ENCODE peak calls at places on chromosomes 5 and 9, in six cellular contexts. One of them, this sample, is unnamed.

GRCh38 chr9:131731237-131731995 is 8.5 kb downstream of the RAPGEF1 start:
- DNase-seq in choroid plexus epithelial cell: no peak
- DNase-seq in astrocyte of the spinal cord: no peak
- DNase-seq in cardiac muscle cell: no peak
- DNase-seq in AG04449: no peak
- DNase-seq in LNCaP clone FGC: no peak
- DNase-seq in this sample: no peak

GRCh38 chr9:30197954-30198353 is 2186.5 kb upstream of the ACO1 start:
- DNase-seq in choroid plexus epithelial cell: no peak
- DNase-seq in astrocyte of the spinal cord: no peak
- DNase-seq in cardiac muscle cell: no peak
- DNase-seq in AG04449: no peak
- DNase-seq in LNCaP clone FGC: peak
- DNase-seq in this sample: no peak

GRCh38 chr5:91223886-91224285 is 159.2 kb downstream of the ARRDC3 start:
- DNase-seq in choroid plexus epithelial cell: peak
- DNase-seq in astrocyte of the spinal cord: no peak
- DNase-seq in cardiac muscle cell: no peak
- DNase-seq in AG04449: no peak
- DNase-seq in LNCaP clone FGC: no peak
- DNase-seq in this sample: no peak

GRCh38 chr5:80967500-80968181 is 7.5 kb downstream of the RASGRF2 start:
- DNase-seq in choroid plexus epithelial cell: peak
- DNase-seq in astrocyte of the spinal cord: peak
- DNase-seq in cardiac muscle cell: no peak
- DNase-seq in AG04449: peak
- DNase-seq in LNCaP clone FGC: peak
- DNase-seq in this sample: peak

GRCh38 chr5:66511491-66511890 is 84.7 kb upstream of the MAST4 start:
- DNase-seq in choroid plexus epithelial cell: no peak
- DNase-seq in astrocyte of the spinal cord: no peak
- DNase-seq in cardiac muscle cell: no peak
- DNase-seq in AG04449: no peak
- DNase-seq in LNCaP clone FGC: no peak
- DNase-seq in this sample: no peak

GRCh38 chr5:91225848-91226686 is 157.1 kb downstream of the ARRDC3 start:
- DNase-seq in choroid plexus epithelial cell: no peak
- DNase-seq in astrocyte of the spinal cord: no peak
- DNase-seq in cardiac muscle cell: peak
- DNase-seq in AG04449: no peak
- DNase-seq in LNCaP clone FGC: no peak
- DNase-seq in this sample: no peak

GRCh38 chr9:21326526-21327139 is 8.6 kb downstream of the KLHL9 start:
- DNase-seq in choroid plexus epithelial cell: peak
- DNase-seq in astrocyte of the spinal cord: peak
- DNase-seq in cardiac muscle cell: peak
- DNase-seq in AG04449: no peak
- DNase-seq in LNCaP clone FGC: no peak
- DNase-seq in this sample: no peak

GRCh38 chr5:123700624-123701023 is 188.6 kb downstream of the CSNK1G3 start:
- DNase-seq in choroid plexus epithelial cell: peak
- DNase-seq in astrocyte of the spinal cord: peak
- DNase-seq in cardiac muscle cell: no peak
- DNase-seq in AG04449: peak
- DNase-seq in LNCaP clone FGC: no peak
- DNase-seq in this sample: peak

GRCh38 chr9:126569036-126569435 is 44.7 kb upstream of the LMX1B start:
- DNase-seq in choroid plexus epithelial cell: peak
- DNase-seq in astrocyte of the spinal cord: peak
- DNase-seq in cardiac muscle cell: no peak
- DNase-seq in AG04449: no peak
- DNase-seq in LNCaP clone FGC: no peak
- DNase-seq in this sample: peak

GRCh38 chr5:5492087-5492933 is 69.8 kb downstream of the ICE1 start:
- DNase-seq in choroid plexus epithelial cell: peak
- DNase-seq in astrocyte of the spinal cord: peak
- DNase-seq in cardiac muscle cell: peak
- DNase-seq in AG04449: peak
- DNase-seq in LNCaP clone FGC: peak
- DNase-seq in this sample: peak

GRCh38 chr5:126780165-126780827 is 3.4 kb downstream of the LMNB1 start:
- DNase-seq in choroid plexus epithelial cell: peak
- DNase-seq in astrocyte of the spinal cord: peak
- DNase-seq in cardiac muscle cell: peak
- DNase-seq in AG04449: no peak
- DNase-seq in LNCaP clone FGC: peak
- DNase-seq in this sample: peak

GRCh38 chr5:149471406-149472183 is 79.6 kb downstream of the CSNK1A1 start:
- DNase-seq in choroid plexus epithelial cell: no peak
- DNase-seq in astrocyte of the spinal cord: peak
- DNase-seq in cardiac muscle cell: no peak
- DNase-seq in AG04449: no peak
- DNase-seq in LNCaP clone FGC: peak
- DNase-seq in this sample: no peak

GRCh38 chr5:380701-381309 is 59.3 kb downstream of the AHRR start:
- DNase-seq in choroid plexus epithelial cell: no peak
- DNase-seq in astrocyte of the spinal cord: no peak
- DNase-seq in cardiac muscle cell: no peak
- DNase-seq in AG04449: no peak
- DNase-seq in LNCaP clone FGC: no peak
- DNase-seq in this sample: no peak

GRCh38 chr5:158606228-158606627 is 493.5 kb downstream of the EBF1 start:
- DNase-seq in choroid plexus epithelial cell: no peak
- DNase-seq in astrocyte of the spinal cord: no peak
- DNase-seq in cardiac muscle cell: no peak
- DNase-seq in AG04449: no peak
- DNase-seq in LNCaP clone FGC: no peak
- DNase-seq in this sample: no peak

GRCh38 chr5:142151436-142152382 is 43.1 kb downstream of the NDFIP1 start:
- DNase-seq in choroid plexus epithelial cell: peak
- DNase-seq in astrocyte of the spinal cord: peak
- DNase-seq in cardiac muscle cell: peak
- DNase-seq in AG04449: peak
- DNase-seq in LNCaP clone FGC: peak
- DNase-seq in this sample: peak

GRCh38 chr9:89177401-89178161 is 1.0 kb downstream of the SHC3 start:
- DNase-seq in choroid plexus epithelial cell: peak
- DNase-seq in astrocyte of the spinal cord: peak
- DNase-seq in cardiac muscle cell: peak
- DNase-seq in AG04449: no peak
- DNase-seq in LNCaP clone FGC: no peak
- DNase-seq in this sample: no peak

GRCh38 chr5:9046756-9047481 is 499.0 kb downstream of the SEMA5A start:
- DNase-seq in choroid plexus epithelial cell: peak
- DNase-seq in astrocyte of the spinal cord: peak
- DNase-seq in cardiac muscle cell: peak
- DNase-seq in AG04449: peak
- DNase-seq in LNCaP clone FGC: no peak
- DNase-seq in this sample: peak

GRCh38 chr5:83472508-83473343 is 1.2 kb downstream of the VCAN start:
- DNase-seq in choroid plexus epithelial cell: no peak
- DNase-seq in astrocyte of the spinal cord: peak
- DNase-seq in cardiac muscle cell: peak
- DNase-seq in AG04449: no peak
- DNase-seq in LNCaP clone FGC: no peak
- DNase-seq in this sample: no peak

GRCh38 chr9:110291921-110292575 is 35.7 kb upstream of the TXN start:
- DNase-seq in choroid plexus epithelial cell: no peak
- DNase-seq in astrocyte of the spinal cord: no peak
- DNase-seq in cardiac muscle cell: no peak
- DNase-seq in AG04449: no peak
- DNase-seq in LNCaP clone FGC: no peak
- DNase-seq in this sample: no peak

GRCh38 chr5:38554860-38555259 is 1.6 kb downstream of the LIFR start:
- DNase-seq in choroid plexus epithelial cell: no peak
- DNase-seq in astrocyte of the spinal cord: no peak
- DNase-seq in cardiac muscle cell: no peak
- DNase-seq in AG04449: no peak
- DNase-seq in LNCaP clone FGC: no peak
- DNase-seq in this sample: no peak

GRCh38 chr5:38547257-38547656 is 9.2 kb downstream of the LIFR start:
- DNase-seq in choroid plexus epithelial cell: peak
- DNase-seq in astrocyte of the spinal cord: no peak
- DNase-seq in cardiac muscle cell: no peak
- DNase-seq in AG04449: no peak
- DNase-seq in LNCaP clone FGC: no peak
- DNase-seq in this sample: no peak

GRCh38 chr5:38553001-38553521 is 3.4 kb downstream of the LIFR start:
- DNase-seq in choroid plexus epithelial cell: no peak
- DNase-seq in astrocyte of the spinal cord: no peak
- DNase-seq in cardiac muscle cell: no peak
- DNase-seq in AG04449: no peak
- DNase-seq in LNCaP clone FGC: no peak
- DNase-seq in this sample: no peak

GRCh38 chr5:38548064-38548759 is 8.2 kb downstream of the LIFR start:
- DNase-seq in choroid plexus epithelial cell: no peak
- DNase-seq in astrocyte of the spinal cord: no peak
- DNase-seq in cardiac muscle cell: no peak
- DNase-seq in AG04449: no peak
- DNase-seq in LNCaP clone FGC: no peak
- DNase-seq in this sample: no peak

GRCh38 chr5:38551020-38552017 is 5.1 kb downstream of the LIFR start:
- DNase-seq in choroid plexus epithelial cell: peak
- DNase-seq in astrocyte of the spinal cord: peak
- DNase-seq in cardiac muscle cell: peak
- DNase-seq in AG04449: no peak
- DNase-seq in LNCaP clone FGC: no peak
- DNase-seq in this sample: peak
- H3K4me3 ChIP-seq in choroid plexus epithelial cell: no peak
- H3K4me3 ChIP-seq in astrocyte of the spinal cord: no peak
- H3K4me3 ChIP-seq in cardiac muscle cell: no peak
- H3K4me3 ChIP-seq in AG04449: no peak
- H3K4me3 ChIP-seq in LNCaP clone FGC: no peak
- H3K4me3 ChIP-seq in this sample: no peak

GRCh38 chr9:34400275-34400674 is 23.6 kb upstream of the MYORG start:
- DNase-seq in choroid plexus epithelial cell: no peak
- DNase-seq in astrocyte of the spinal cord: no peak
- DNase-seq in cardiac muscle cell: no peak
- DNase-seq in AG04449: no peak
- DNase-seq in LNCaP clone FGC: no peak
- DNase-seq in this sample: no peak
- TF ChIP-seq CTCF in choroid plexus epithelial cell: peak
- TF ChIP-seq CTCF in astrocyte of the spinal cord: no peak
- TF ChIP-seq CTCF in cardiac muscle cell: peak
- TF ChIP-seq CTCF in AG04449: no peak
- TF ChIP-seq CTCF in LNCaP clone FGC: no peak
- TF ChIP-seq CTCF in this sample: no peak

DNA sequence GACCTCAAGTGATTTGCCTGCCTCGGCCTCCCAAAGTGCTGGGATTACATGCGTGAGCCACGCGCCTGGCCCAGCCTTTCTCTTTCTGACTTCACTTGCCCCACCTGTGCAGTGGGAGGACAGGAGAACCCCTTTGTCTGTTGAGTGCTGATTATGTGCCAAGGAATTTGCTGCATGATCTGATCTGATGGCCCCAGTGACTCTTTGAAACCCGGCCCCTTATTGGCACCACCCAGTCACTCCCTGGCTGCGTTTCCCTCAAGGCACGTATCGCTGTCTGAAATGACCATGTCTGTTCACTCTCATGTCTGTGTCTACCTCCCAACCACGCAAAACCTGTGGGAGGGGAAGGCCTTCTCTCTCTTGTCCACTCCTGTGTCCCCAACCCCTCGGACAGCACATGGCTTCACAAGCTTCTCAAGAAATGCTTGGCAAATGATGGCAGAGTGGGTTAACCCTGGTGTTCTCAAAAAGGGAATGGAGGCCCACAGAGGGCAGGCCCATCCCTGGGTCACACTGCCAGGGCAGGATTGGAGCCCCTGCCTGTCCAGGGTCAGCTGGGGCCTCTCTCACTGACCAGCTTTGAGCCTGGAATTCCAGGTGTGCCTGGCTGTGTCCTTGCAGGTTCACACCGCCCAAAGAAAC is 21.9 kb downstream of the NEK6 start:
- DNase-seq in choroid plexus epithelial cell: no peak
- DNase-seq in astrocyte of the spinal cord: no peak
- DNase-seq in cardiac muscle cell: no peak
- DNase-seq in AG04449: no peak
- DNase-seq in LNCaP clone FGC: no peak
- DNase-seq in this sample: no peak
- H3K4me3 ChIP-seq in choroid plexus epithelial cell: no peak
- H3K4me3 ChIP-seq in astrocyte of the spinal cord: no peak
- H3K4me3 ChIP-seq in cardiac muscle cell: no peak
- H3K4me3 ChIP-seq in AG04449: no peak
- H3K4me3 ChIP-seq in LNCaP clone FGC: no peak
- H3K4me3 ChIP-seq in this sample: no peak

DNA sequence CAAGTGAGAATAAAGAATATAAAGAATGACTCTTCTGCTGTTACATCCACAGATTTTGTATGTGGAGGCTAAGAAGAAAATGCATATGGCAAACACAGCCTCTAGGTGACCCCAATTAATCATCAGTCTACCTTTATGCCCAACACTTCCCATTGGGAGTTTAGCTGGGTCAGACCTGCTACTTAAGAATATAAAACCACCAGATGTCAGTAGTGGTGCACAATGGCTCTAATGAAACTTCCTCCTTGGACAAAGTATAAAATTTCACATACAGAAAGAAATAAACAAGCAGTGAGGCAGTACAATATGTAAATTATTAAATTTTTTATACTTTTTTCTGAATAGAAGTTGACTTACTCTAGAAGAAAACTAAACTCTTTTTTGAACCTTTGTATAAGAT is 539.9 kb downstream of the BRINP1 start:
- DNase-seq in choroid plexus epithelial cell: peak
- DNase-seq in astrocyte of the spinal cord: no peak
- DNase-seq in cardiac muscle cell: peak
- DNase-seq in AG04449: no peak
- DNase-seq in LNCaP clone FGC: no peak
- DNase-seq in this sample: no peak
- TF ChIP-seq CTCF in choroid plexus epithelial cell: no peak
- TF ChIP-seq CTCF in astrocyte of the spinal cord: no peak
- TF ChIP-seq CTCF in cardiac muscle cell: no peak
- TF ChIP-seq CTCF in AG04449: no peak
- TF ChIP-seq CTCF in LNCaP clone FGC: no peak
- TF ChIP-seq CTCF in this sample: no peak

This sample was measured in HFF-Myc.